ENCODE peak calls at places on chromosomes 3 and 15, in ten cellular contexts. G, C, F, K, Y, A, M, N, W and Q are unnamed samples. For H3K4me1, the result is how much of the 10 kb centered on the place peaks cover.

GRCh38 chr15:92074646-92075045 is 221.1 kb downstream of the SLCO3A1 start:
- DNase-seq in G (no peak), C (no peak), F (peak), K (no peak), Y (peak), A (no peak), M (peak), N (no peak), W (no peak), Q (no peak)

GRCh38 chr3:159189994-159190669 is 388.3 kb downstream of the MFSD1 start:
- DNase-seq in G (no peak), C (no peak), F (peak), K (no peak), Y (no peak), A (no peak), M (no peak), N (no peak), W (no peak), Q (no peak)

GRCh38 chr15:36878745-36879262 is 221.5 kb downstream of the MEIS2 start:
- DNase-seq in G (no peak), C (no peak), F (no peak), K (no peak), Y (no peak), A (no peak), M (no peak), N (no peak), W (no peak), Q (no peak)

GRCh38 chr3:37996785-37997301 is 6.3 kb downstream of the VILL start:
- DNase-seq in G (peak), C (peak), F (peak), K (peak), Y (no peak), A (peak), M (peak), N (peak), W (peak), Q (peak)

GRCh38 chr3:182809523-182809922 is 16.2 kb downstream of the ATP11B start:
- DNase-seq in G (no peak), C (no peak), F (no peak), K (no peak), Y (no peak), A (no peak), M (no peak), N (no peak), W (no peak), Q (no peak)

GRCh38 chr15:51377038-51377761 is 35.7 kb downstream of the GLDN start:
- DNase-seq in G (no peak), C (no peak), F (peak), K (peak), Y (no peak), A (no peak), M (no peak), N (no peak), W (no peak), Q (no peak)

GRCh38 chr3:54376440-54376839 is 254.1 kb downstream of the CACNA2D3 start:
- DNase-seq in G (no peak), C (no peak), F (no peak), K (no peak), Y (no peak), A (no peak), M (no peak), N (no peak), W (no peak), Q (no peak)

GRCh38 chr15:69298697-69299441 is at the start of gene PAQR5:
- DNase-seq in G (peak), C (no peak), F (peak), K (peak), Y (no peak), A (no peak), M (peak), N (peak), W (peak), Q (no peak)

GRCh38 chr15:63041982-63042878 is at the start of gene TPM1:
- DNase-seq in G (no peak), C (no peak), F (peak), K (peak), Y (peak), A (no peak), M (peak), N (peak), W (peak), Q (no peak)

GRCh38 chr15:78623786-78624497 is 3.1 kb upstream of the CHRNA3 start:
- DNase-seq in G (no peak), C (no peak), F (no peak), K (no peak), Y (no peak), A (no peak), M (no peak), N (no peak), W (no peak), Q (no peak)

GRCh38 chr3:168730073-168730472 is 634.3 kb upstream of the GOLIM4 start:
- DNase-seq in G (no peak), C (no peak), F (no peak), K (no peak), Y (no peak), A (no peak), M (no peak), N (no peak), W (no peak), Q (no peak)

GRCh38 chr3:192433704-192434103 is 293.6 kb downstream of the FGF12 start:
- DNase-seq in G (no peak), C (no peak), F (no peak), K (no peak), Y (no peak), A (no peak), M (no peak), N (no peak), W (peak), Q (no peak)

GRCh38 chr15:31364301-31365031 is 37.8 kb downstream of the KLF13 start:
- DNase-seq in G (peak), C (no peak), F (no peak), K (no peak), Y (no peak), A (no peak), M (no peak), N (peak), W (no peak), Q (no peak)

GRCh38 chr3:140186421-140186920 is 251.5 kb downstream of the CLSTN2 start:
- DNase-seq in G (no peak), C (no peak), F (peak), K (no peak), Y (no peak), A (no peak), M (no peak), N (no peak), W (peak), Q (no peak)

GRCh38 chr3:171175840-171176239 is 149.3 kb upstream of the SLC2A2 start:
- DNase-seq in G (no peak), C (no peak), F (peak), K (no peak), Y (no peak), A (no peak), M (no peak), N (no peak), W (no peak), Q (no peak)

GRCh38 chr15:35043380-35044095 is 41.6 kb downstream of the NANOGP8 start:
- DNase-seq in G (no peak), C (no peak), F (peak), K (no peak), Y (no peak), A (no peak), M (no peak), N (no peak), W (no peak), Q (no peak)

GRCh38 chr3:194686816-194687637 is 1.3 kb downstream of the FAM43A start:
- DNase-seq in G (no peak), C (peak), F (peak), K (no peak), Y (no peak), A (no peak), M (peak), N (peak), W (peak), Q (peak)

GRCh38 chr15:27359586-27359985 is 388.6 kb downstream of the GABRG3 start:
- DNase-seq in G (no peak), C (no peak), F (no peak), K (no peak), Y (no peak), A (no peak), M (no peak), N (no peak), W (no peak), Q (no peak)

GRCh38 chr15:101266787-101267186 is 10.5 kb downstream of the SELENOS start:
- DNase-seq in G (no peak), C (no peak), F (no peak), K (peak), Y (no peak), A (no peak), M (no peak), N (no peak), W (no peak), Q (no peak)

GRCh38 chr15:61103026-61103425 is 126.1 kb downstream of the RORA start:
- DNase-seq in G (no peak), C (no peak), F (no peak), K (no peak), Y (no peak), A (no peak), M (no peak), N (no peak), W (no peak), Q (no peak)

GRCh38 chr3:16516695-16517481 is 3.4 kb upstream of the RFTN1 start:
- DNase-seq in G (no peak), C (peak), F (peak), K (peak), Y (no peak), A (no peak), M (no peak), N (no peak), W (peak), Q (no peak)

GRCh38 chr3:64152100-64152499 is 73.2 kb downstream of the PRICKLE2 start:
- DNase-seq in G (no peak), C (no peak), F (peak), K (no peak), Y (no peak), A (no peak), M (no peak), N (peak), W (peak), Q (no peak)

GRCh38 chr3:64150527-64151238 is 74.6 kb downstream of the PRICKLE2 start:
- DNase-seq in G (no peak), C (no peak), F (peak), K (peak), Y (peak), A (no peak), M (peak), N (peak), W (peak), Q (no peak)

GRCh38 chr15:42686281-42686680 is 50.6 kb downstream of the CDAN1 start:
- DNase-seq in G (no peak), C (no peak), F (no peak), K (no peak), Y (no peak), A (no peak), M (no peak), N (no peak), W (no peak), Q (no peak)

GRCh38 chr3:101556064-101556463 is 5.6 kb upstream of the TRMT10C start:
- DNase-seq in G (no peak), C (no peak), F (no peak), K (no peak), Y (no peak), A (no peak), M (no peak), N (no peak), W (no peak), Q (no peak)

GRCh38 chr15:83192742-83193141 is 14.9 kb downstream of the HDGFL3 start:
- DNase-seq in G (no peak), C (no peak), F (no peak), K (no peak), Y (no peak), A (no peak), M (no peak), N (no peak), W (no peak), Q (no peak)

GRCh38 chr15:98657721-98658120 is 9.4 kb downstream of the IGF1R start:
- DNase-seq in G (no peak), C (no peak), F (peak), K (no peak), Y (no peak), A (no peak), M (no peak), N (no peak), W (no peak), Q (no peak)

GRCh38 chr15:101651753-101652097 is 456 bp downstream of the TM2D3 start:
- DNase-seq in G (no peak), C (no peak), F (no peak), K (no peak), Y (no peak), A (no peak), M (no peak), N (no peak), W (no peak), Q (no peak)

GRCh38 chr15:73996939-73997338 is 2.4 kb downstream of the PML start:
- DNase-seq in G (no peak), C (no peak), F (peak), K (peak), Y (no peak), A (no peak), M (no peak), N (no peak), W (no peak), Q (peak)

GRCh38 chr3:14531856-14532395 is 8.2 kb downstream of the GRIP2 start:
- DNase-seq in G (no peak), C (peak), F (no peak), K (no peak), Y (no peak), A (no peak), M (peak), N (no peak), W (no peak), Q (no peak)

GRCh38 chr15:96977886-96978285 is 647.4 kb downstream of the NR2F2 start:
- DNase-seq in G (no peak), C (no peak), F (no peak), K (no peak), Y (no peak), A (no peak), M (no peak), N (no peak), W (no peak), Q (no peak)

GRCh38 chr3:46994801-46995731 is 15.6 kb downstream of the NBEAL2 start:
- DNase-seq in G (no peak), C (peak), F (no peak), K (no peak), Y (no peak), A (no peak), M (peak), N (no peak), W (no peak), Q (no peak)

GRCh38 chr3:151168269-151169094 is 34.5 kb downstream of the GPR171 start:
- DNase-seq in G (peak), C (peak), F (peak), K (peak), Y (no peak), A (peak), M (peak), N (peak), W (peak), Q (peak)

GRCh38 chr3:100245932-100246331 is 14.9 kb upstream of the TBC1D23 start:
- DNase-seq in G (no peak), C (no peak), F (peak), K (no peak), Y (no peak), A (no peak), M (no peak), N (no peak), W (no peak), Q (no peak)

DNA sequence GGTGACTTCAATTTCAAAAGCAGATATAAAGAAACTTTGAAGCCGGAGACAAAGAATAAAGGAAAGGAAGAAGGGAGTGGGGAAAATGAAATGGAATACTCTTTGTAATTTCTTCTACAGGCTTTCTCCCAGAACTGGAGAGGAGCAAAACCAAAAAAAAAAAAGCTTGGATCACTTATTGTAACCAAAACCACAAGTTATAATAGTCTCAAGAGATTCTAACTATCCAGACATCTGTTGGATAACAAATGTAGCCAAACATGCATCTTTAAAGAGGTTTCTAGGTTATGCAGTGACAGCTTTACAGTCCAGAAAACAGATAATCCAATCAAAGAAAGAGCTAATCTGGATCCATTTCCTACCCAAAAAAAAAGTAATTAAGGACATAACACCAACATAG is 36.2 kb downstream of the VGLL3 start:
- DNase-seq in G (no peak), C (no peak), F (peak), K (no peak), Y (no peak), A (no peak), M (no peak), N (no peak), W (no peak), Q (no peak)
- H3K4me1 ChIP-seq in G (under half), C (under half), F (half or more), K (under half), Y (under half), A (under half), M (under half), N (under half), W (under half), Q (under half)

DNA sequence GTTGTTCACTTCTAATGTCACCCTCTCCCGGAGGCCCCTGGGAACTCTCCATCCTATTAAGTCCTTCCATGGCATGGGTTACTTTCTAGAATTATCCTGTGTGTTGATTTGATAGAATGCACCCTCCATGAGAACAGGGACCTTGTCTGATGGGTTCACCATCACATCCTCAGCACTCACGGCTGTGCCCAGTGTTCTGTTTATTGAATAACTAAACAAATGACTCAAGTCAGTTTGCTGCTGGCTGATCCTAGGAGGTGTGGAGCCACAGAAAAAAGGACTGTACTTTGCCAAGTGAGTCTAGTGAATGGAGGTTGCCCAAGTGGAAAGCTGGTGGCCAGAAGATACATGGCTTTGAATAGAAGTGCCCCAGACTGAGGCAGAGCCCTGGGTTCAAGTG is 48.5 kb upstream of the RAB6B start:
- DNase-seq in G (no peak), C (no peak), F (peak), K (peak), Y (no peak), A (no peak), M (no peak), N (no peak), W (no peak), Q (no peak)
- H3K4me1 ChIP-seq in G (under half), C (under half), F (under half), K (under half), Y (under half), A (under half), M (half or more), N (under half), W (under half), Q (under half)

GRCh38 chr15:29666241-29666640 is 156.0 kb downstream of the TJP1 start:
- DNase-seq in G (no peak), C (no peak), F (no peak), K (no peak), Y (no peak), A (no peak), M (no peak), N (no peak), W (no peak), Q (no peak)

GRCh38 chr15:29670266-29670665 is 152.0 kb downstream of the TJP1 start:
- DNase-seq in G (no peak), C (no peak), F (no peak), K (peak), Y (no peak), A (no peak), M (no peak), N (no peak), W (no peak), Q (no peak)

GRCh38 chr15:29669823-29670222 is 152.4 kb downstream of the TJP1 start:
- DNase-seq in G (no peak), C (no peak), F (peak), K (peak), Y (no peak), A (no peak), M (no peak), N (no peak), W (no peak), Q (no peak)

GRCh38 chr15:29665441-29665985 is 156.8 kb downstream of the TJP1 start:
- DNase-seq in G (no peak), C (no peak), F (peak), K (no peak), Y (no peak), A (no peak), M (no peak), N (no peak), W (no peak), Q (no peak)

GRCh38 chr15:29668120-29668602 is 154.1 kb downstream of the TJP1 start:
- DNase-seq in G (peak), C (no peak), F (peak), K (peak), Y (no peak), A (peak), M (peak), N (peak), W (peak), Q (no peak)
- H3K4me1 ChIP-seq in G (under half), C (under half), F (under half), K (under half), Y (under half), A (under half), M (under half), N (under half), W (under half), Q (under half)

DNA sequence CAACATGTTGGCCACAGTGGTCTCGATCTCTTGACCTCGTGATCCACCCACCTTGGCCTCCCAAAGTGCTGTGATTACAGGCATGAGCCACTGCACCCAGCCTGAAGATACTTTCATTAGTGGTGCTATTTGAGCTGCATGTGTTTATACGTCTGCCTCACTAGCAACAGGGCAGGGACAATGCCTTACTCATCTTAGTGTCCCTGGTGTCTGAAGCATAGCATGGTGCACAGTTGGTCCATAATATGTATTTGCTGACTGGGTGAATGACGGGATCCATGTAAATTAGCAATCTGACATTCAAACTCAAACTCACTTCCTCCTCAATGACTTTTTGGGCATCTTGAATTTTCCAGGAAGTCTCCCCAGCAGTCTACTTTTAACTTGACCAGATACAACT is 3.1 kb upstream of the LDHAL6B start:
- DNase-seq in G (no peak), C (no peak), F (no peak), K (no peak), Y (no peak), A (no peak), M (no peak), N (no peak), W (no peak), Q (no peak)
- H3K4me1 ChIP-seq in G (under half), C (under half), F (under half), K (under half), Y (under half), A (under half), M (under half), N (under half), W (under half), Q (under half)

GRCh38 chr15:46461416-46461815 is 826.6 kb downstream of the SQOR start:
- DNase-seq in G (no peak), C (no peak), F (no peak), K (no peak), Y (no peak), A (no peak), M (no peak), N (no peak), W (no peak), Q (no peak)
- H3K4me1 ChIP-seq in G (under half), C (under half), F (under half), K (under half), Y (under half), A (under half), M (under half), N (under half), W (under half), Q (under half)

GRCh38 chr15:90402230-90402629 is 14.2 kb downstream of the IQGAP1 start:
- DNase-seq in G (no peak), C (no peak), F (peak), K (peak), Y (no peak), A (no peak), M (no peak), N (no peak), W (peak), Q (no peak)

GRCh38 chr15:90400759-90401314 is 12.8 kb downstream of the IQGAP1 start:
- DNase-seq in G (peak), C (peak), F (peak), K (peak), Y (no peak), A (no peak), M (peak), N (peak), W (peak), Q (peak)

GRCh38 chr15:90401499-90401898 is 13.5 kb downstream of the IQGAP1 start:
- DNase-seq in G (no peak), C (no peak), F (no peak), K (no peak), Y (no peak), A (no peak), M (no peak), N (no peak), W (no peak), Q (no peak)

GRCh38 chr15:90405208-90405607 is 17.2 kb downstream of the IQGAP1 start:
- DNase-seq in G (no peak), C (no peak), F (no peak), K (no peak), Y (no peak), A (no peak), M (no peak), N (no peak), W (no peak), Q (no peak)

GRCh38 chr15:90402806-90403205 is 14.8 kb downstream of the IQGAP1 start:
- DNase-seq in G (no peak), C (no peak), F (peak), K (no peak), Y (no peak), A (no peak), M (no peak), N (no peak), W (no peak), Q (no peak)
- H3K4me1 ChIP-seq in G (under half), C (half or more), F (half or more), K (half or more), Y (half or more), A (under half), M (half or more), N (half or more), W (under half), Q (half or more)

GRCh38 chr3:184655597-184655996 is 56.3 kb downstream of the MAGEF1 start:
- DNase-seq in G (no peak), C (no peak), F (no peak), K (no peak), Y (no peak), A (no peak), M (no peak), N (no peak), W (no peak), Q (no peak)
- H3K4me1 ChIP-seq in G (under half), C (under half), F (under half), K (under half), Y (under half), A (under half), M (under half), N (under half), W (under half), Q (under half)